ENCODE peak calls at places on chromosomes 16 and 17, in eight cellular contexts. One of them, this sample, is unnamed.
A peak's percentile ranks its signal among the peaks of the same experiment; 100 is the strongest.

GRCh38 chr17:38459556-38459955 is 31.3 kb downstream of the ARHGAP23 start:
- DNase-seq in choroid plexus epithelial cell: no peak
- DNase-seq in brain microvascular endothelial cell: no peak
- DNase-seq in psoas muscle: no peak
- DNase-seq in PC-9: no peak
- DNase-seq in astrocyte: no peak
- DNase-seq in PC-3: no peak
- DNase-seq in endothelial cell of umbilical vein: no peak
- DNase-seq in this sample: no peak

GRCh38 chr17:56478836-56479447 is 114.6 kb upstream of the NOG start:
- DNase-seq in choroid plexus epithelial cell: peak; percentile 41
- DNase-seq in brain microvascular endothelial cell: peak; percentile 9
- DNase-seq in psoas muscle: no peak
- DNase-seq in PC-9: no peak
- DNase-seq in astrocyte: peak; percentile 6
- DNase-seq in PC-3: peak; percentile 66
- DNase-seq in endothelial cell of umbilical vein: peak; percentile 44
- DNase-seq in this sample: peak; percentile 13

GRCh38 chr16:10277597-10277996 is 95.4 kb upstream of the GRIN2A start:
- DNase-seq in choroid plexus epithelial cell: no peak
- DNase-seq in brain microvascular endothelial cell: no peak
- DNase-seq in psoas muscle: no peak
- DNase-seq in PC-9: no peak
- DNase-seq in astrocyte: no peak
- DNase-seq in PC-3: no peak
- DNase-seq in endothelial cell of umbilical vein: no peak
- DNase-seq in this sample: no peak

GRCh38 chr17:77503916-77504651 is 363.3 kb downstream of the SEC14L1 start:
- DNase-seq in choroid plexus epithelial cell: no peak
- DNase-seq in brain microvascular endothelial cell: no peak
- DNase-seq in psoas muscle: no peak
- DNase-seq in PC-9: no peak
- DNase-seq in astrocyte: no peak
- DNase-seq in PC-3: no peak
- DNase-seq in endothelial cell of umbilical vein: no peak
- DNase-seq in this sample: no peak

GRCh38 chr16:8155275-8155674 is 435.0 kb downstream of the TMEM114 start:
- DNase-seq in choroid plexus epithelial cell: no peak
- DNase-seq in brain microvascular endothelial cell: no peak
- DNase-seq in psoas muscle: no peak
- DNase-seq in PC-9: no peak
- DNase-seq in astrocyte: no peak
- DNase-seq in PC-3: no peak
- DNase-seq in endothelial cell of umbilical vein: no peak
- DNase-seq in this sample: no peak

GRCh38 chr17:48910370-48910769 is 2.2 kb downstream of the UBE2Z start:
- DNase-seq in choroid plexus epithelial cell: no peak
- DNase-seq in brain microvascular endothelial cell: no peak
- DNase-seq in psoas muscle: no peak
- DNase-seq in PC-9: no peak
- DNase-seq in astrocyte: no peak
- DNase-seq in PC-3: peak; percentile 44
- DNase-seq in endothelial cell of umbilical vein: no peak
- DNase-seq in this sample: no peak

GRCh38 chr17:63702223-63702577 is 2.3 kb upstream of the LIMD2 start:
- DNase-seq in choroid plexus epithelial cell: no peak
- DNase-seq in brain microvascular endothelial cell: no peak
- DNase-seq in psoas muscle: no peak
- DNase-seq in PC-9: no peak
- DNase-seq in astrocyte: no peak
- DNase-seq in PC-3: no peak
- DNase-seq in endothelial cell of umbilical vein: no peak
- DNase-seq in this sample: no peak

GRCh38 chr17:6494239-6494941 is 50.1 kb downstream of the PIMREG start:
- DNase-seq in choroid plexus epithelial cell: no peak
- DNase-seq in brain microvascular endothelial cell: no peak
- DNase-seq in psoas muscle: no peak
- DNase-seq in PC-9: peak; percentile 85
- DNase-seq in astrocyte: peak; percentile 53
- DNase-seq in PC-3: no peak
- DNase-seq in endothelial cell of umbilical vein: no peak
- DNase-seq in this sample: no peak

DNA sequence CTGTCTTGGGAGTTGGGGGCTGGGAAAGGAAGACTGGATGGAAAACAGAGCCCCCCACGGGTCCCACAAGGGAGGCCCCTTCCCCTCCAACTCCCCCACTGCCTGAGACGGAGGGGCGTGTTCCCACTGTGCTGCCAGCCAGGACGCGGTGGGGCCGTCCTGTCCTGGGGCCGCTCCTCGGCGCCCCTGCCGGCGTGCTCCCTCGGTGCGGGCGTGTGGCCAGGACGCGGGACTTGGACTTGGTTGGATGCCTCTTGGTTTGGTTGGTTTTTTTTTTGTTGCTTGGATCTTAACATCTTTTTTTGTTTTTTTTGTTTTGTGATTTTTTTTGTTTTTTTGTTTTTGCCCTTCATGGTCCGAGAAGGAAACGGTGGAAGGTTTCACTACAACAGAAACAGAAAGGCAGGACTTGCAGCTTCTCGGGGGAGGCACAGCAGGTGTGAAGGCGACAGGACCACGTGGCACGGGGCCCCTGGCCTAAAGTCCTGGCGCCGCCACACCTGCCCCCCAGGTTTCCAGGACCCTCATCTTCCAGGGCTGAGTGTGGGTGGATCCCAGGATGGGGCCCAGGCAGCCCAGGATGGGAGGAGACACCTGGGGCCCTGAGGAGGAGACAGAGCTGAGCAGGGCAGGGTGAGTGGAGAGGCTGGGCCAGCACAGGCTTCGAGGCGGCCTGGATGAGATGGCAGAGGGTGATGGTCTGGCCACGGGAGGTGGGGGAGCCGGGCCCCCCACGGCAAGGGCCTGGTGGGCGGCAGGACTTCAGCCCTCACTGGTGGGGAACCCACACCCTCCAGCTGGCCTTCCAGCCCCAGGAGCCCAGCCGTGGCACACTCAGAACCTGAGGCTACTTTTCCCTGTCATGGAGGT is 16.1 kb downstream of the ENGASE start:
- DNase-seq in choroid plexus epithelial cell: peak; percentile 15
- DNase-seq in brain microvascular endothelial cell: no peak
- DNase-seq in psoas muscle: peak; percentile 57
- DNase-seq in PC-9: no peak
- DNase-seq in astrocyte: peak; percentile 4
- DNase-seq in PC-3: no peak
- DNase-seq in endothelial cell of umbilical vein: no peak
- DNase-seq in this sample: no peak
- TF ChIP-seq CTCF in choroid plexus epithelial cell: peak; percentile 37
- TF ChIP-seq CTCF in brain microvascular endothelial cell: peak; percentile 41
- TF ChIP-seq CTCF in psoas muscle: no peak
- TF ChIP-seq CTCF in PC-9: no peak
- TF ChIP-seq CTCF in astrocyte: peak; percentile 10
- TF ChIP-seq CTCF in PC-3: peak; percentile 30
- TF ChIP-seq CTCF in endothelial cell of umbilical vein: peak; percentile 28
- TF ChIP-seq CTCF in this sample: peak; percentile 25

GRCh38 chr16:1458336-1458976 is 14.1 kb upstream of the CCDC154 start:
- DNase-seq in choroid plexus epithelial cell: no peak
- DNase-seq in brain microvascular endothelial cell: no peak
- DNase-seq in psoas muscle: no peak
- DNase-seq in PC-9: no peak
- DNase-seq in astrocyte: no peak
- DNase-seq in PC-3: no peak
- DNase-seq in endothelial cell of umbilical vein: no peak
- DNase-seq in this sample: peak; percentile 66

GRCh38 chr16:1458977-1459341 is 14.6 kb upstream of the CCDC154 start:
- DNase-seq in choroid plexus epithelial cell: no peak
- DNase-seq in brain microvascular endothelial cell: no peak
- DNase-seq in psoas muscle: no peak
- DNase-seq in PC-9: no peak
- DNase-seq in astrocyte: no peak
- DNase-seq in PC-3: no peak
- DNase-seq in endothelial cell of umbilical vein: no peak
- DNase-seq in this sample: no peak

GRCh38 chr16:1455190-1456171 is 11.1 kb upstream of the CCDC154 start:
- DNase-seq in choroid plexus epithelial cell: no peak
- DNase-seq in brain microvascular endothelial cell: no peak
- DNase-seq in psoas muscle: no peak
- DNase-seq in PC-9: no peak
- DNase-seq in astrocyte: no peak
- DNase-seq in PC-3: no peak
- DNase-seq in endothelial cell of umbilical vein: no peak
- DNase-seq in this sample: no peak

GRCh38 chr16:1457489-1458245 is 13.3 kb upstream of the CCDC154 start:
- DNase-seq in choroid plexus epithelial cell: no peak
- DNase-seq in brain microvascular endothelial cell: no peak
- DNase-seq in psoas muscle: no peak
- DNase-seq in PC-9: no peak
- DNase-seq in astrocyte: no peak
- DNase-seq in PC-3: no peak
- DNase-seq in endothelial cell of umbilical vein: no peak
- DNase-seq in this sample: no peak

DNA sequence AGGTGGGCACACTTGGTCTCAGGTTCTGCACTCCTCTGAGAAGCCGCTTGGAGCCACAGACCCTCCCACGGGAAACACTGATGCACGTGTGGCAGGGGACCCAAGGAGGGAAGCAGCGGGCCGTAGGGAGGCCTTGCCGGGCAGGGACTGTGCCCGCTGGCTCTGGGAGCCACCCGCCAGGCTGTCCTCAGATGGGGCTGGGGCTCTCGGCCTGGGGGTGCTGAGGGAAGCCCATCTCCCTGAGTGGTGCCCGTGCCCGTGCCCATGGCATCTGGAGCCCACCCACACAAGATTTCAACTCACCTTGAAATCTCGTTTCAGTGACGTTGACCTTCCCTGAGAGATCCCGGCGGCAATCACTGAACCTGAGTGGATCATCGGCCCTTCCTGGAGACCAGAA is 12.6 kb upstream of the CCDC154 start:
- DNase-seq in choroid plexus epithelial cell: no peak
- DNase-seq in brain microvascular endothelial cell: no peak
- DNase-seq in psoas muscle: no peak
- DNase-seq in PC-9: no peak
- DNase-seq in astrocyte: no peak
- DNase-seq in PC-3: no peak
- DNase-seq in endothelial cell of umbilical vein: no peak
- DNase-seq in this sample: no peak
- H3K4me3 ChIP-seq in choroid plexus epithelial cell: no peak overlapping the region
- H3K4me3 ChIP-seq in brain microvascular endothelial cell: no peak overlapping the region
- H3K4me3 ChIP-seq in psoas muscle: no peak overlapping the region
- H3K4me3 ChIP-seq in PC-9: no peak overlapping the region
- H3K4me3 ChIP-seq in astrocyte: no peak overlapping the region
- H3K4me3 ChIP-seq in PC-3: no peak overlapping the region
- H3K4me3 ChIP-seq in endothelial cell of umbilical vein: no peak overlapping the region
- H3K4me3 ChIP-seq in this sample: no peak overlapping the region

DNA sequence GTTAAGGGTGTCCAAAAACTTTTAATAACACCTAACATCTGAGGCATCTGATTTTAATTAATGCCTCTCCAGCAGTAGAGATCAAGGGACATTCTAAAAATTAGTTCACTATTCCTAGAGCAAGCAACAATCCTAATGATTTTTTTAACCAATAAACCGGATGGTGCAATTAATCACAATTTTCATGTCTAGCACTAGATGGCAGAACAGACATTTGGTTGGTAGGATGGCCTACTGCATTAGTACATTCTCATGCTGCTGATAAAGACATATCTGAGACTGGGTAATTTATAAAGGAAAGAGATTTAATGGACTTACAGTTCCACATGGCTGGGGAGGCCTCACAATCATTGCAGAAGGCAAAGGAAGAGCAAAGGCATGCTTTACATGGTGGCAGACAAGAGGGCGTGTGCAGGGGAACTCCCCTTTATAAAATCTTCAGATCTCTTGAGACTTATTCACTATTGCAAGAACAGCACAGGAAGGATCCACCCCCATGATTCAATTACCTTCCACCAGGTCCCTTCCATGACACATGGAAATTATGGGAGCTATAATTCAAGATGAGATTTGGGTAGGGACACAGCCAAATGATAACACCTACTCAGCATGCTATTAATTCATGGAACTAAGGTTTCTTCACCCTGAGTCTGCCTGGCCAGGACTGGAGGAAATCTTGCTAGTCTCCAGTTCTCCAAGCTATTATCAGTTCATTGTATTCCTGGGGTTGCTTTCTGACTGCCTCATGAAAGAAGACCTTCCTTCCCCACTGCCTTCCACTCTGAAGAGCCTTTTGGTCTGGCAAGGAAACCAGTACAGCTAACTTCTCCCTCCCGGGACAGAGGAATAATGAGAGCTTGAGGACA is 24.8 kb downstream of the HS3ST3A1 start:
- DNase-seq in choroid plexus epithelial cell: peak; percentile 72
- DNase-seq in brain microvascular endothelial cell: no peak
- DNase-seq in psoas muscle: no peak
- DNase-seq in PC-9: no peak
- DNase-seq in astrocyte: no peak
- DNase-seq in PC-3: peak; percentile 50
- DNase-seq in endothelial cell of umbilical vein: no peak
- DNase-seq in this sample: no peak
- TF ChIP-seq CTCF in choroid plexus epithelial cell: peak; percentile 44
- TF ChIP-seq CTCF in brain microvascular endothelial cell: peak; percentile 18
- TF ChIP-seq CTCF in psoas muscle: no peak
- TF ChIP-seq CTCF in PC-9: no peak
- TF ChIP-seq CTCF in astrocyte: no peak
- TF ChIP-seq CTCF in PC-3: peak; percentile 57
- TF ChIP-seq CTCF in endothelial cell of umbilical vein: no peak
- TF ChIP-seq CTCF in this sample: peak; percentile 6

GRCh38 chr16:89971495-89972243 is 23.1 kb downstream of the DEF8 start:
- DNase-seq in choroid plexus epithelial cell: no peak
- DNase-seq in brain microvascular endothelial cell: no peak
- DNase-seq in psoas muscle: no peak
- DNase-seq in PC-9: no peak
- DNase-seq in astrocyte: no peak
- DNase-seq in PC-3: no peak
- DNase-seq in endothelial cell of umbilical vein: no peak
- DNase-seq in this sample: peak; percentile 4

GRCh38 chr16:89974860-89975259 is 26.3 kb downstream of the DEF8 start:
- DNase-seq in choroid plexus epithelial cell: no peak
- DNase-seq in brain microvascular endothelial cell: no peak
- DNase-seq in psoas muscle: no peak
- DNase-seq in PC-9: no peak
- DNase-seq in astrocyte: no peak
- DNase-seq in PC-3: no peak
- DNase-seq in endothelial cell of umbilical vein: no peak
- DNase-seq in this sample: no peak

GRCh38 chr16:89973235-89973634 is 24.7 kb downstream of the DEF8 start:
- DNase-seq in choroid plexus epithelial cell: no peak
- DNase-seq in brain microvascular endothelial cell: no peak
- DNase-seq in psoas muscle: no peak
- DNase-seq in PC-9: no peak
- DNase-seq in astrocyte: no peak
- DNase-seq in PC-3: no peak
- DNase-seq in endothelial cell of umbilical vein: no peak
- DNase-seq in this sample: no peak

GRCh38 chr16:89972244-89973234 is 24.0 kb downstream of the DEF8 start:
- DNase-seq in choroid plexus epithelial cell: peak; percentile 92
- DNase-seq in brain microvascular endothelial cell: peak; percentile 73
- DNase-seq in psoas muscle: peak; percentile 94
- DNase-seq in PC-9: peak; percentile 94
- DNase-seq in astrocyte: peak; percentile 56
- DNase-seq in PC-3: peak; percentile 87
- DNase-seq in endothelial cell of umbilical vein: peak; percentile 93
- DNase-seq in this sample: peak; percentile 86

DNA sequence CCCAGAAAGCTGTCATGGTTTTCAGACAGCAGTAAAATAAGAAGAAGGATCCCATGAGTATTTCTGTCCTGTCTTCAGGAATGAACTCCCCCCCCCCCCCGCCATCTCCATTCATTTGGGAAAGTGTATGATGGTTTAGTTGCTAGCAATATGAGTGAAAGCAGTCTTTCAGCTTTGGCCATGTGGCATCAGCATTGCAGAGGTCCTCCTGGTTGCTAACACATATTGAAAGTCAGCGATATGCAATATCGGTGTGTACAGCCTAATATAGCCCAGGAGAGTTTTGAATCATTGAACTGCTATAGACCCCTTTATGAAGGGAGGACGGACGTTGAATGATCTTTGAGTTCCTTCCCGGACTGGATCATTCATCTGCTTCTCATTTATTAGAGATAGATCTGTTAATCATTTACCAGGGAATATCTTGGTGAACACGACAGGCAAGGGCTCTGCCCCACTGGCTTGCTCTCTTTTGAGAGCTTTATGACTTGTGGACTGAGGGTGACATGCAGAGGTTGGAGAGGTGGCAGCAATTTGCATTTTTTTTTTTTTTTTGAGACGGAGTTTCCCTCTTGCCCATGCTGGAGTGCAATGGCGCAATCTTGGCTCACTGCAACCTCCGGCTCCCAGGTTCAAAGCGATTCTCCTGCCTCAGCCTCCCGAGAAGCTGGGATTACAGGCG is 25.2 kb downstream of the DEF8 start:
- DNase-seq in choroid plexus epithelial cell: no peak
- DNase-seq in brain microvascular endothelial cell: no peak
- DNase-seq in psoas muscle: no peak
- DNase-seq in PC-9: no peak
- DNase-seq in astrocyte: no peak
- DNase-seq in PC-3: no peak
- DNase-seq in endothelial cell of umbilical vein: no peak
- DNase-seq in this sample: no peak
- H3K4me3 ChIP-seq in choroid plexus epithelial cell: peak overlapping the region; percentile 99
- H3K4me3 ChIP-seq in brain microvascular endothelial cell: peak overlapping the region; percentile 95
- H3K4me3 ChIP-seq in psoas muscle: peak overlapping the region; percentile 100
- H3K4me3 ChIP-seq in PC-9: peak overlapping the region; percentile 98
- H3K4me3 ChIP-seq in astrocyte: peak overlapping the region; percentile 86
- H3K4me3 ChIP-seq in PC-3: peak overlapping the region; percentile 98
- H3K4me3 ChIP-seq in endothelial cell of umbilical vein: no peak overlapping the region
- H3K4me3 ChIP-seq in this sample: peak overlapping the region; percentile 92

This sample was measured in AG10803.